ENCODE peak calls at places on chromosomes 7 and 10, in seven cellular contexts. O, G, X, W, Q, E and C are unnamed samples.

GRCh38 chr10:34494012-34494411 is 321.1 kb downstream of the PARD3 start:
- DNase-seq in W (no peak), G (no peak), X (no peak), E (no peak), O (no peak), Q (no peak), C (no peak)

GRCh38 chr10:251982-252582 is 116.8 kb downstream of the ZMYND11 start:
- DNase-seq in E (no peak), Q (no peak), W (no peak), X (no peak), G (no peak), O (no peak), C (no peak)

GRCh38 chr7:99422091-99422624 is 13.4 kb downstream of the BUD31 start:
- DNase-seq in X (no peak), O (no peak), Q (no peak), G (no peak), W (no peak), E (no peak), C (no peak)

GRCh38 chr7:121151663-121152344 is 163.3 kb downstream of the CPED1 start:
- DNase-seq in X (no peak), E (no peak), O (no peak), W (no peak), G (no peak), Q (no peak), C (no peak)

GRCh38 chr7:1579481-1580421 is 9.9 kb upstream of the PSMG3 start:
- DNase-seq in X (peak), G (no peak), E (peak), O (peak), Q (peak), W (peak), C (peak)

GRCh38 chr7:88396948-88397322 is 90.2 kb upstream of the STEAP4 start:
- DNase-seq in Q (no peak), E (no peak), X (no peak), W (no peak), G (no peak), O (no peak), C (no peak)

GRCh38 chr10:59580257-59580863 is 129.3 kb downstream of the SLC16A9 start:
- DNase-seq in W (peak), G (no peak), X (no peak), O (no peak), Q (no peak), E (no peak), C (no peak)

GRCh38 chr7:149773446-149774236 is at the start of gene ZNF467:
- DNase-seq in X (peak), G (no peak), E (peak), O (peak), W (peak), Q (peak), C (peak)

GRCh38 chr7:50229964-50230363 is 74.6 kb upstream of the IKZF1 start:
- DNase-seq in X (no peak), O (no peak), Q (no peak), G (no peak), E (no peak), W (no peak), C (no peak)

GRCh38 chr7:76383089-76383944 is 24.5 kb upstream of the YWHAG start:
- DNase-seq in E (no peak), X (no peak), O (no peak), Q (no peak), G (no peak), W (no peak), C (no peak)

GRCh38 chr10:122098924-122099323 is 110.0 kb downstream of the TACC2 start:
- DNase-seq in O (no peak), X (no peak), G (no peak), Q (no peak), E (no peak), W (no peak), C (no peak)

GRCh38 chr10:11299125-11299524 is 281.5 kb downstream of the CELF2 start:
- DNase-seq in W (no peak), Q (no peak), O (no peak), E (no peak), X (no peak), G (no peak), C (no peak)

GRCh38 chr7:157541295-157541608 is 204.4 kb downstream of the DNAJB6 start:
- DNase-seq in W (no peak), O (no peak), X (no peak), Q (no peak), G (no peak), E (no peak), C (no peak)

GRCh38 chr7:68041559-68041958 is 1044.9 kb downstream of the TYW1 start:
- DNase-seq in Q (no peak), X (no peak), W (no peak), E (no peak), G (no peak), O (no peak), C (no peak)

GRCh38 chr10:131899116-131899690 is 1.6 kb upstream of the PPP2R2D start:
- DNase-seq in G (no peak), Q (no peak), E (no peak), O (no peak), W (no peak), X (no peak), C (no peak)

GRCh38 chr7:90648107-90648506 is 52.0 kb downstream of the CDK14 start:
- DNase-seq in Q (no peak), E (no peak), X (no peak), W (no peak), O (no peak), G (no peak), C (no peak)

GRCh38 chr10:97911217-97911616 is 61.6 kb downstream of the GOLGA7B start:
- DNase-seq in W (no peak), G (no peak), Q (no peak), O (no peak), E (no peak), X (no peak), C (no peak)

GRCh38 chr10:89535185-89536012 is at the start of gene SLC16A12:
- DNase-seq in G (no peak), W (peak), Q (no peak), E (no peak), X (peak), O (no peak), C (no peak)

GRCh38 chr10:84987039-84987438 is 658.6 kb downstream of the CCSER2 start:
- DNase-seq in Q (no peak), X (no peak), G (no peak), E (no peak), W (no peak), O (no peak), C (no peak)

GRCh38 chr10:132102071-132102716 is 36.4 kb downstream of the JAKMIP3 start:
- DNase-seq in W (no peak), G (no peak), E (no peak), X (peak), O (no peak), Q (no peak), C (no peak)

GRCh38 chr7:99825451-99825850 is 2.4 kb upstream of the CYP3A43 start:
- DNase-seq in E (no peak), X (no peak), Q (no peak), O (no peak), W (no peak), G (no peak), C (no peak)

GRCh38 chr10:77887631-77888355 is 38.8 kb downstream of the DLG5 start:
- DNase-seq in O (no peak), W (no peak), Q (no peak), G (no peak), E (no peak), X (no peak), C (no peak)

GRCh38 chr7:149202831-149203231 is 7.5 kb downstream of the ZNF282 start:
- DNase-seq in X (no peak), E (no peak), O (no peak), W (no peak), G (no peak), Q (no peak), C (no peak)

GRCh38 chr10:45470098-45471012 is 96.3 kb downstream of the ALOX5 start:
- DNase-seq in W (peak), G (peak), X (no peak), Q (no peak), E (no peak), O (no peak), C (no peak)

GRCh38 chr10:132991706-132992432 is 49.5 kb upstream of the CFAP46 start:
- DNase-seq in W (no peak), X (no peak), O (no peak), Q (no peak), E (no peak), G (no peak), C (no peak)

GRCh38 chr10:506451-507354 is 182.8 kb downstream of the DIP2C start:
- DNase-seq in Q (no peak), X (no peak), G (no peak), E (no peak), W (no peak), O (no peak), C (no peak)

GRCh38 chr7:135979674-135980660 is 2.8 kb upstream of the MTPN start:
- DNase-seq in W (no peak), X (no peak), G (no peak), E (no peak), Q (no peak), O (no peak), C (no peak)

GRCh38 chr7:106766551-106766950 is 98.5 kb upstream of the PIK3CG start:
- DNase-seq in Q (no peak), X (no peak), O (no peak), W (no peak), G (no peak), E (no peak), C (no peak)

GRCh38 chr7:45543470-45543869 is 30.7 kb upstream of the ADCY1 start:
- DNase-seq in W (no peak), X (no peak), G (no peak), E (no peak), O (no peak), Q (no peak), C (no peak)

GRCh38 chr10:132397671-132398565 is 918 bp downstream of the PWWP2B start:
- DNase-seq in Q (no peak), W (peak), E (peak), O (peak), X (no peak), G (no peak), C (peak)

GRCh38 chr7:112080974-112081373 is 125.2 kb downstream of the DOCK4 start:
- DNase-seq in G (no peak), W (no peak), X (peak), Q (no peak), O (no peak), E (peak), C (peak)